ENCODE peak calls at places on chromosome X, in six cellular contexts. Z, Q, K, G, U and V are unnamed samples.

GRCh38 chrX:69093960-69094935 is 71.0 kb downstream of the PJA1 start:
- DNase-seq in Q (peak), U (peak), G (peak), K (peak), Z (peak), V (peak)

GRCh38 chrX:17564689-17565409 is 172.4 kb upstream of the SCML1 start:
- DNase-seq in Z (no peak), K (no peak), U (peak), Q (no peak), G (no peak), V (no peak)

GRCh38 chrX:37476571-37477188 is 94.8 kb upstream of the LANCL3 start:
- DNase-seq in Q (peak), K (no peak), G (no peak), U (no peak), Z (no peak), V (no peak)

GRCh38 chrX:106300656-106301055 is 132.6 kb downstream of the PWWP3B start:
- DNase-seq in Z (no peak), K (no peak), G (no peak), U (no peak), Q (no peak), V (peak)

GRCh38 chrX:17377795-17378194 is 2.8 kb downstream of the NHS start:
- DNase-seq in G (peak), U (no peak), Z (no peak), K (no peak), Q (no peak), V (peak)

GRCh38 chrX:101823236-101823635 is 108.6 kb downstream of the ZMAT1 start:
- DNase-seq in G (no peak), Q (no peak), K (no peak), Z (no peak), U (no peak), V (no peak)

GRCh38 chrX:23784487-23785301 is 1.7 kb downstream of the SAT1 start:
- DNase-seq in U (peak), K (peak), Z (no peak), Q (no peak), G (no peak), V (peak)

GRCh38 chrX:133546441-133546840 is 131.2 kb upstream of the GPC4 start:
- DNase-seq in Z (no peak), G (no peak), Q (no peak), U (no peak), K (no peak), V (no peak)

GRCh38 chrX:150486011-150486410 is 82.4 kb upstream of the MTM1 start:
- DNase-seq in U (peak), Z (no peak), G (peak), K (peak), Q (peak), V (peak)

GRCh38 chrX:104195489-104196084 is 29.3 kb downstream of the FAM199X start:
- DNase-seq in G (peak), K (peak), Q (no peak), U (peak), Z (peak), V (peak)

GRCh38 chrX:1673337-1673736 is 58.5 kb downstream of the ASMT start:
- DNase-seq in K (no peak), Q (peak), G (peak), U (no peak), Z (no peak), V (peak)

GRCh38 chrX:82782014-82782413 is 726.1 kb upstream of the POU3F4 start:
- DNase-seq in U (no peak), Q (no peak), Z (no peak), G (no peak), K (no peak), V (no peak)

GRCh38 chrX:31420711-31421151 is 348.9 kb upstream of the FTHL17 start:
- DNase-seq in U (peak), Q (no peak), Z (no peak), K (peak), G (peak), V (peak)

GRCh38 chrX:66634272-66634671 is 4.6 kb downstream of the EDA2R start:
- DNase-seq in K (peak), G (no peak), U (no peak), Z (no peak), Q (no peak), V (peak)

GRCh38 chrX:140602140-140602539 is 97.3 kb upstream of the SOX3 start:
- DNase-seq in Q (no peak), Z (no peak), K (no peak), G (no peak), U (no peak), V (no peak)

GRCh38 chrX:9867214-9867613 is 81.0 kb downstream of the SHROOM2 start:
- DNase-seq in U (no peak), Q (no peak), Z (no peak), K (no peak), G (no peak), V (no peak)

GRCh38 chrX:1661048-1661921 is 46.4 kb downstream of the ASMT start:
- DNase-seq in Q (peak), G (peak), Z (no peak), K (no peak), U (no peak), V (peak)

GRCh38 chrX:33307954-33308353 is 96.6 kb upstream of the DMD start:
- DNase-seq in K (peak), G (no peak), Q (no peak), U (no peak), Z (no peak), V (no peak)

GRCh38 chrX:68084765-68085164 is 348.5 kb downstream of the OPHN1 start:
- DNase-seq in Q (no peak), U (no peak), G (no peak), Z (no peak), K (peak), V (no peak)

GRCh38 chrX:129984196-129984962 is 1.9 kb downstream of the BCORL1 start:
- DNase-seq in U (no peak), Q (peak), K (no peak), G (no peak), Z (no peak), V (no peak)

GRCh38 chrX:134631404-134632346 is 26.6 kb downstream of the PLAC1 start:
- DNase-seq in K (peak), Z (no peak), G (no peak), Q (no peak), U (peak), V (no peak)

GRCh38 chrX:143788265-143788664 is 67.7 kb upstream of the SPANXN2 start:
- DNase-seq in K (no peak), G (peak), Z (peak), Q (no peak), U (peak), V (no peak)

GRCh38 chrX:1361275-1361674 is 24.7 kb downstream of the IL3RA start:
- DNase-seq in K (no peak), G (peak), Z (no peak), U (peak), Q (no peak), V (no peak)

GRCh38 chrX:25523574-25523973 is 507.8 kb upstream of the ARX start:
- DNase-seq in U (no peak), Z (peak), Q (peak), K (peak), G (peak), V (no peak)

GRCh38 chrX:52265713-52266112 is 81.0 kb downstream of the MAGED4 start:
- DNase-seq in U (no peak), K (no peak), Z (peak), G (no peak), Q (no peak), V (no peak)

GRCh38 chrX:121260568-121261240 is 213.3 kb downstream of the GLUD2 start:
- DNase-seq in U (no peak), G (peak), K (no peak), Q (no peak), Z (peak), V (peak)

GRCh38 chrX:121802881-121803412 is 755.5 kb downstream of the GLUD2 start:
- DNase-seq in Z (no peak), K (no peak), G (no peak), U (no peak), Q (no peak), V (no peak)

GRCh38 chrX:75158054-75158453 is 2.0 kb upstream of the ABCB7 start:
- DNase-seq in Q (no peak), G (no peak), U (no peak), K (no peak), Z (no peak), V (no peak)

GRCh38 chrX:139766545-139766983 is 58.6 kb upstream of the MCF2 start:
- DNase-seq in Z (no peak), G (no peak), U (no peak), Q (no peak), K (no peak), V (no peak)

GRCh38 chrX:47556045-47556623 is 4.9 kb upstream of the ARAF start:
- DNase-seq in K (peak), Z (peak), Q (peak), G (peak), U (peak), V (peak)

GRCh38 chrX:102129473-102129872 is 4.0 kb downstream of the TCEAL2 start:
- DNase-seq in G (no peak), U (no peak), Z (no peak), Q (no peak), K (peak), V (no peak)

GRCh38 chrX:27186671-27187070 is 276.5 kb downstream of the PPP4R3C start:
- DNase-seq in Z (peak), Q (peak), K (peak), U (peak), G (peak), V (peak)

GRCh38 chrX:11438767-11439166 is 145.6 kb downstream of the AMELX start:
- DNase-seq in Q (no peak), G (no peak), Z (no peak), K (peak), U (no peak), V (no peak)

GRCh38 chrX:129360175-129360574 is 163.1 kb downstream of the SMARCA1 start:
- DNase-seq in K (peak), U (peak), Z (peak), Q (peak), G (peak), V (peak)

GRCh38 chrX:106707771-106708454 is 18.6 kb upstream of the RNF128 start:
- DNase-seq in K (peak), U (peak), Q (no peak), Z (no peak), G (peak), V (no peak)

GRCh38 chrX:12954981-12955380 is 19.9 kb upstream of the TMSB4X start:
- DNase-seq in K (no peak), G (no peak), Z (no peak), Q (no peak), U (no peak), V (no peak)

GRCh38 chrX:13387656-13388421 is 68.0 kb upstream of the ATXN3L start:
- DNase-seq in G (no peak), Q (no peak), U (peak), K (peak), Z (no peak), V (no peak)

GRCh38 chrX:56232221-56233082 is at the start of gene KLF8:
- DNase-seq in Q (peak), G (peak), K (no peak), Z (no peak), U (no peak), V (peak)
- H3K18ac ChIP-seq in Q (no peak), G (peak), K (no peak), Z (no peak), U (no peak), V (peak)

DNA sequence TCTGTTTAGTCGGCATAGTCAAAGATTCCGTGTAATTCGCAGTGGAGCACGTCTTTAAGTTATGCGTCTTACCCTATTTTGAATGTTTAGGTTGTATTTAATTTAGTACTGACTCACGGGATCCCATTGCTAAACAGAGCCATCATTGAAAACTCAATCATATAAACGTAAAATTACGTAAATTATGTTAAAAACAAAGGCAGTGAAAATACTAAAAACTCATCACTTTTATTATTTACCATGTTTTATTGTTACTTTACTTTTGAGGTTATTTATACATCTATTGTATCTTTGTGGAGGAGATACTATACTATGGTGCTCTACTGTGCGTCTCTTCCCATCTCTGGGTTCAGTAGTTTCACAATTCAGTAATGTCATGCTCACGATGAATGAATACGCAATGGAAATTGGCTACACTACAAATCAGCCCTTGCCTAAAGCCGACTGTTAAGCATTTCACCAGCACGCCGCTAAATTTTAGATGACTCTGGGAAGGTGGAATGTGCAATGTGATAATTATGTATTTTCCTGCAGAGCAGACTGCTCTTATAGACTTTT is 944 bp downstream of the FUNDC2 start:
- DNase-seq in G (peak), U (peak), K (peak), Q (no peak), Z (no peak), V (peak)
- H3K18ac ChIP-seq in G (peak), U (peak), K (peak), Q (peak), Z (no peak), V (no peak)

GRCh38 chrX:41291309-41291708 is 42.7 kb upstream of the DDX3X start:
- DNase-seq in Z (no peak), K (no peak), G (no peak), Q (peak), U (no peak), V (no peak)
- H3K18ac ChIP-seq in Z (no peak), K (no peak), G (no peak), Q (no peak), U (no peak), V (no peak)

DNA sequence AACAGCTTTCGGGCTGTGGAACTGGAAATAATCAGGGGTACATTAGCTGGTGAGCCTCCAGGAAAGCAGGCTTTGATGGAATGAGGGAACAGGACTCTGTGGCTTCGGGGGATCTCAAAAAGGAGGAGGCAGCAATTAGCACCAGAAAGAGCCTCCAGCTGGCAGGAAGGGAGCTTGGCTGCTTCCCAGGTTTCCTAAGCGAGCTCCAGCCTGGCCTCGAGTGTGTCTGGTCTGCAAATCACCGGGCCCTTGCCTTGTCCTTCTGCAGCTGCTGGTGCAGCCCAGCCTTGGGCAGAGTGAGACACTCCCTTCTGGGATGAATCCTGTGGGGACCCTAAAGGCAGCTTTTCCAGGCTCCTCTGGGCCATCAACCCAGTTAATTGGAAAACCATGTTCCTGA is 10.7 kb upstream of the PDHA1 start:
- DNase-seq in K (peak), G (no peak), U (no peak), Q (peak), Z (no peak), V (no peak)
- H3K18ac ChIP-seq in K (no peak), G (no peak), U (no peak), Q (no peak), Z (no peak), V (no peak)

GRCh38 chrX:72714471-72714916 is 388 bp upstream of the PHKA1 start:
- DNase-seq in G (peak), Q (peak), K (peak), U (peak), Z (peak), V (peak)
- H3K18ac ChIP-seq in G (peak), Q (no peak), K (peak), U (no peak), Z (no peak), V (no peak)

GRCh38 chrX:119853449-119853848 is 686 bp upstream of the UPF3B start:
- DNase-seq in G (peak), U (peak), Q (no peak), K (no peak), Z (no peak), V (no peak)

GRCh38 chrX:119852410-119853353 is at the start of gene UPF3B:
- DNase-seq in U (peak), Z (peak), G (peak), Q (peak), K (peak), V (peak)
- H3K18ac ChIP-seq in U (peak), Z (peak), G (no peak), Q (peak), K (peak), V (peak)

GRCh38 chrX:110002300-110003166 is at the start of gene TMEM164:
- DNase-seq in Z (peak), G (peak), K (peak), Q (peak), U (peak), V (peak)
- H3K18ac ChIP-seq in Z (peak), G (peak), K (peak), Q (peak), U (peak), V (peak)

DNA sequence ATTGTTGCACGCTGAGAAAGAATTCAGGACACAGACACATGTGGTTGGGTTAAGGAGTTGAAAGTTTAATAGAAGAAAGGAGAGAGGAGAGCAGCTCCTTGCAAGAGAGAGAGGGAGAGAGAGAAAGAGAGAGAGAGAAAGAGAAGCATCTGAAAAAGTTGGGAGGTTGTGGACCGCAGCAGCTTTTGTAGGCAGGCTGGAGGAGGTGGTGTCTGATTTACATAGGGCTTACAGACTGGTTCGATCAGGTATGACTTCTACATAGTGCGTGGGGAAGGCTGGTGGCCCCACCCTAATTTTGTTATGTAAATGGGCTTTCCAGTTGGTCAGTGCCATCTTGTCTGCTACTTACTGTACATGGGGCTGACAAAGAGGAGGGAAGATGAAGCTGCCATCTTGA is 27.5 kb upstream of the GYG2 start:
- DNase-seq in Z (no peak), G (no peak), K (no peak), Q (peak), U (no peak), V (no peak)
- H3K18ac ChIP-seq in Z (no peak), G (no peak), K (no peak), Q (peak), U (no peak), V (no peak)